ENCODE peak calls at places on chromosomes 1 and 21, in six cellular contexts. S is breast epithelium, Y is neural progenitor cell, E is ovary, Z is PC-3, X is neuronal stem cell. P is an unnamed sample.

GRCh38 chr1:207815913-207816312 is 64.1 kb downstream of the CD46 start:
- DNase-seq in S (no peak), Y (no peak), E (no peak), Z (peak), X (no peak), P (no peak)

GRCh38 chr1:37363535-37363934 is 110.8 kb upstream of the ZC3H12A start:
- DNase-seq in S (no peak), Y (no peak), E (no peak), Z (no peak), X (no peak), P (no peak)

GRCh38 chr1:169595764-169596711 is 9.8 kb upstream of the F5 start:
- DNase-seq in S (no peak), Y (peak), E (no peak), Z (peak), X (peak), P (no peak)

GRCh38 chr1:110962892-110963665 is 643 bp downstream of the LRIF1 start:
- DNase-seq in S (peak), Y (peak), E (peak), Z (peak), X (peak), P (peak)

GRCh38 chr1:37940299-37940947 is 6.4 kb downstream of the INPP5B start:
- DNase-seq in S (peak), Y (no peak), E (no peak), Z (no peak), X (no peak), P (no peak)

GRCh38 chr1:6038603-6039002 is 7.1 kb upstream of the KCNAB2 start:
- DNase-seq in S (no peak), Y (no peak), E (no peak), Z (no peak), X (no peak), P (no peak)

GRCh38 chr1:175188936-175189335 is 3.6 kb downstream of the KIAA0040 start:
- DNase-seq in S (no peak), Y (no peak), E (no peak), Z (no peak), X (no peak), P (no peak)

GRCh38 chr21:34771512-34772028 is 102.8 kb downstream of the CLIC6 start:
- DNase-seq in S (no peak), Y (no peak), E (no peak), Z (peak), X (no peak), P (no peak)

GRCh38 chr1:75559800-75560199 is 51.1 kb downstream of the SLC44A5 start:
- DNase-seq in S (no peak), Y (no peak), E (no peak), Z (no peak), X (no peak), P (no peak)

GRCh38 chr1:167150434-167150833 is 56.6 kb downstream of the STYXL2 start:
- DNase-seq in S (no peak), Y (no peak), E (no peak), Z (no peak), X (no peak), P (no peak)

GRCh38 chr1:223844962-223845809 is 561 bp downstream of the TP53BP2 start:
- DNase-seq in S (no peak), Y (peak), E (peak), Z (peak), X (peak), P (no peak)

GRCh38 chr1:25834894-25835293 is 15.1 kb downstream of the MTFR1L start:
- DNase-seq in S (no peak), Y (no peak), E (peak), Z (no peak), X (no peak), P (no peak)

GRCh38 chr1:167496962-167497619 is 21.2 kb downstream of the CD247 start:
- DNase-seq in S (no peak), Y (no peak), E (no peak), Z (no peak), X (no peak), P (no peak)

GRCh38 chr1:51344602-51345299 is 14.4 kb upstream of the TTC39A start:
- DNase-seq in S (no peak), Y (peak), E (no peak), Z (peak), X (no peak), P (no peak)

GRCh38 chr1:213326666-213327317 is 275.8 kb downstream of the RPS6KC1 start:
- DNase-seq in S (no peak), Y (no peak), E (no peak), Z (no peak), X (no peak), P (no peak)

GRCh38 chr1:17670587-17671313 is 84.4 kb upstream of the ACTL8 start:
- DNase-seq in S (no peak), Y (no peak), E (no peak), Z (no peak), X (no peak), P (no peak)

DNA sequence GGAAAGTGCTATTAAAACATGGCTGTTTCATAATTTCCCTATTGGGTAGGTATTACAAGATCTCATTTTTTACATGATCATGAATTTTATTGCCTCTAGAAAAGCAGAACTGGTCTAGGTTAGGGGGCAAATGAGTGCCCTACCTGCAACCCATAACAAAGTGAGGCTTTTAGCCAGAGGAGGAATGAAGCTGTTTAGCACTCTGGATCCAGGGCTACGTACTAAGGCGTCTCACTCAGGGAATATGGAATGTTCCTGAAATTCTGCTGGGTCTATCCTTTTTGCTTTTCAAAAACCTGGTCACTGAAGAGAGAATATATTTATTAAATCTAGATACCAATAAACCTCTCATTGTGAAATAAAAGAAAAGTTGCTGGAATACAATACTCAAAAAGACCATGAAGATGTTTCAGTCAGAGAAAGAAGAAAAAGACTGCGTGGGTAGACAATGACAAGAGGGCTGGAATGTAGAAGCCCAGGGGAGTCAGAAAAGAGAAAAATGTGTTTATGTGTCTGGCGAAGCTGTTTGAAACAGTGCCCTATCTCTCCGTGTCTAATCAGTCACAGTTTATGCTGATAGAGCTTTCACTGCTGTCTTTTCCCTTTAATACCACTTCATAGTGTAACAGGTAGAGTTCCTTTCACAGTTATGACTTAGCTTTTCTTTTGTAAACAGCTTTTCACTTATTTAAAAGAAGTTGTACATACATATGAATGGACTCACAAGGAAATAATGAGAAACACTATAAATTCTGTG is 25.0 kb upstream of the SYDE2 start:
- DNase-seq in S (no peak), Y (no peak), E (no peak), Z (no peak), X (no peak), P (no peak)
- H3K27ac ChIP-seq in S (no peak), Y (no peak), E (no peak), Z (peak), X (no peak), P (no peak)

GRCh38 chr1:108882837-108883236 is 6.1 kb downstream of the GPSM2 start:
- DNase-seq in S (no peak), Y (no peak), E (no peak), Z (no peak), X (no peak), P (no peak)

GRCh38 chr1:108880850-108881249 is 4.1 kb downstream of the GPSM2 start:
- DNase-seq in S (no peak), Y (no peak), E (no peak), Z (peak), X (no peak), P (no peak)

GRCh38 chr1:108878678-108879077 is 1.9 kb downstream of the GPSM2 start:
- DNase-seq in S (no peak), Y (no peak), E (no peak), Z (no peak), X (no peak), P (no peak)

GRCh38 chr1:108877858-108878257 is 1.1 kb downstream of the GPSM2 start:
- DNase-seq in S (no peak), Y (peak), E (no peak), Z (no peak), X (no peak), P (peak)

GRCh38 chr1:108881369-108881768 is 4.6 kb downstream of the GPSM2 start:
- DNase-seq in S (no peak), Y (no peak), E (no peak), Z (peak), X (no peak), P (no peak)
- H3K27ac ChIP-seq in S (no peak), Y (no peak), E (no peak), Z (no peak), X (no peak), P (no peak)

GRCh38 chr21:31752352-31752751 is 20.4 kb upstream of the SCAF4 start:
- DNase-seq in S (no peak), Y (no peak), E (no peak), Z (peak), X (no peak), P (no peak)
- H3K27ac ChIP-seq in S (no peak), Y (no peak), E (no peak), Z (peak), X (no peak), P (no peak)

GRCh38 chr21:43805275-43805800 is 16.0 kb downstream of the RRP1 start:
- DNase-seq in S (no peak), Y (no peak), E (no peak), Z (no peak), X (no peak), P (no peak)
- H3K27ac ChIP-seq in S (no peak), Y (no peak), E (no peak), Z (no peak), X (no peak), P (no peak)

GRCh38 chr1:108703939-108704338 is 8.8 kb upstream of the FNDC7 start:
- DNase-seq in S (no peak), Y (no peak), E (no peak), Z (peak), X (no peak), P (no peak)

GRCh38 chr1:108701176-108701849 is 9.2 kb downstream of the PRPF38B start:
- DNase-seq in S (no peak), Y (no peak), E (no peak), Z (no peak), X (no peak), P (no peak)

GRCh38 chr1:108708726-108709660 is 3.7 kb upstream of the FNDC7 start:
- DNase-seq in S (no peak), Y (peak), E (no peak), Z (peak), X (no peak), P (no peak)

GRCh38 chr1:108706643-108707042 is 6.1 kb upstream of the FNDC7 start:
- DNase-seq in S (no peak), Y (no peak), E (no peak), Z (no peak), X (no peak), P (no peak)

DNA sequence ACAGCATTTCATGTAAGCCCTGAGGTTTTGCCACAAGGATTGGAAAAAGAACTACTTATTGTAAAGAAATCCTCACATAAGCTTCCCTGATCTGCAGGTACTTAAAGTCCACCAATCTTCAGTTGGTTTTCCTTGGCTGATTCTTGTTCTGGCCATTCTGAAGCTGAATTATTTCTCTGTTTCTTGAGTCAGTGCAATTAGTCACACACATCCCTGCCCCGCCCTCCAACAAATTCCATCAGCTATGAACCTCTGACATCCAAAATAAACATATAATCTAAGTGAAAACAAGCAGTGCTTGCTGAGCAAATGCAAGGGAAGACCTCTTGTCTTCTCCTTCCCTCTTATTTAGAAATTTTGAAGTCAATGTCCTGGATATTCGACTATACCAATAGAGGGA is 8.2 kb upstream of the FNDC7 start:
- DNase-seq in S (no peak), Y (no peak), E (no peak), Z (peak), X (no peak), P (no peak)
- H3K27ac ChIP-seq in S (no peak), Y (no peak), E (no peak), Z (peak), X (no peak), P (no peak)

DNA sequence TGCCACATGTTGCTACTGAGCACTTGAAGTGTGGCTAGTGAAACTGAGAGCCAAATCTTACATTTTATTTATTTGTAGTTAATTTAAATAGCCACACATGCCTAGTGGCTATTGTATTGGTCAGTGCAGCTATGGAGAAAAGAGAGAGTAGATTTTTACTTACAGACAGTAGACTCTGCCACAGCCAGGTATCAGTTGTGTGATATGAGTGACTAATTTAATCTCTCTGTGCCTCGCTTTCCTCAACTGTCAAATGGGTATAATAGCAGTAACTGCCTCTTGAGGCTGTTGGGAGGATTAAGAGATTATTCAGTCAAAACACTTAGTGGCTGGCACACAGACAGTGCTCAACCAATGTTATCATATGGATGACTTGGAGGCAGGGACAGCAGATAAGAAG is 49.0 kb downstream of the UBE2T start:
- DNase-seq in S (no peak), Y (no peak), E (no peak), Z (no peak), X (no peak), P (no peak)
- H3K27ac ChIP-seq in S (no peak), Y (no peak), E (no peak), Z (peak), X (no peak), P (no peak)

GRCh38 chr1:42089246-42089645 is 64.0 kb upstream of the GUCA2B start:
- DNase-seq in S (no peak), Y (no peak), E (no peak), Z (no peak), X (no peak), P (no peak)
- H3K27ac ChIP-seq in S (no peak), Y (no peak), E (no peak), Z (no peak), X (no peak), P (no peak)

GRCh38 chr1:3494321-3495308 is 40.1 kb downstream of the ARHGEF16 start:
- DNase-seq in S (no peak), Y (no peak), E (no peak), Z (peak), X (no peak), P (no peak)
- H3K27ac ChIP-seq in S (no peak), Y (no peak), E (no peak), Z (no peak), X (no peak), P (no peak)

GRCh38 chr1:23492132-23492720 is 8.2 kb upstream of the ASAP3 start:
- DNase-seq in S (no peak), Y (no peak), E (no peak), Z (no peak), X (no peak), P (no peak)
- H3K27ac ChIP-seq in S (no peak), Y (no peak), E (no peak), Z (no peak), X (no peak), P (no peak)

GRCh38 chr1:35838693-35839245 is 31.0 kb downstream of the AGO4 start:
- DNase-seq in S (no peak), Y (no peak), E (no peak), Z (no peak), X (no peak), P (no peak)
- H3K27ac ChIP-seq in S (no peak), Y (no peak), E (no peak), Z (no peak), X (no peak), P (no peak)